ENCODE peak calls at places on chromosomes 5 and 9, in five cellular contexts. K, W, V, A and L are unnamed samples.

GRCh38 chr5:149618581-149619248 is 37.4 kb downstream of the ARHGEF37 start:
- DNase-seq in A (peak), K (no peak), V (peak), W (peak), L (no peak)

GRCh38 chr5:150440948-150441812 is 8.4 kb downstream of the RPS14 start:
- DNase-seq in W (no peak), K (no peak), A (peak), V (no peak), L (no peak)

GRCh38 chr9:124708633-124709032 is 62.5 kb downstream of the NR6A1 start:
- DNase-seq in A (no peak), K (no peak), W (no peak), V (peak), L (no peak)

GRCh38 chr5:78065663-78066062 is 228.8 kb downstream of the AP3B1 start:
- DNase-seq in K (no peak), V (no peak), W (no peak), A (peak), L (no peak)

GRCh38 chr5:132780577-132780976 is 3.5 kb upstream of the SEPTIN8 start:
- DNase-seq in V (no peak), K (no peak), A (no peak), W (no peak), L (no peak)

GRCh38 chr5:67636091-67636490 is 439.5 kb upstream of the CD180 start:
- DNase-seq in W (peak), V (no peak), A (no peak), K (no peak), L (no peak)

GRCh38 chr9:893843-894420 is 52.4 kb downstream of the DMRT1 start:
- DNase-seq in K (peak), W (peak), V (peak), A (peak), L (no peak)

GRCh38 chr5:144374637-144375036 is 204.0 kb downstream of the KCTD16 start:
- DNase-seq in K (no peak), A (no peak), W (no peak), V (no peak), L (no peak)

GRCh38 chr5:175715627-175716522 is 58.0 kb downstream of the HRH2 start:
- DNase-seq in W (no peak), A (no peak), K (no peak), V (no peak), L (no peak)

GRCh38 chr9:125785187-125785840 is 38.1 kb downstream of the PBX3 start:
- DNase-seq in K (no peak), A (no peak), W (no peak), V (no peak), L (no peak)

GRCh38 chr9:114126247-114127060 is 27.4 kb upstream of the KIF12 start:
- DNase-seq in V (no peak), W (no peak), K (no peak), A (no peak), L (no peak)

GRCh38 chr9:137764981-137765380 is 112.6 kb upstream of the CACNA1B start:
- DNase-seq in V (no peak), K (no peak), W (no peak), A (no peak), L (no peak)

GRCh38 chr5:119322948-119323629 is 32.7 kb upstream of the TNFAIP8 start:
- DNase-seq in V (peak), K (no peak), A (peak), W (no peak), L (no peak)

GRCh38 chr5:148374693-148375360 is 8.9 kb upstream of the FBXO38 start:
- DNase-seq in W (no peak), K (no peak), V (peak), A (peak), L (no peak)

GRCh38 chr5:14270212-14270702 is 127.1 kb downstream of the TRIO start:
- DNase-seq in A (peak), K (no peak), W (peak), V (peak), L (peak)

GRCh38 chr5:1517838-1518237 is 5.9 kb downstream of the LPCAT1 start:
- DNase-seq in W (peak), V (no peak), K (no peak), A (no peak), L (peak)

GRCh38 chr9:135826188-135826545 is 81.2 kb downstream of the CAMSAP1 start:
- DNase-seq in A (no peak), W (no peak), K (no peak), V (no peak), L (no peak)

GRCh38 chr5:124453221-124454032 is 293.0 kb downstream of the ZNF608 start:
- DNase-seq in V (peak), K (no peak), A (peak), W (no peak), L (no peak)

GRCh38 chr9:135890190-135890861 is 17.0 kb downstream of the CAMSAP1 start:
- DNase-seq in A (no peak), V (no peak), K (peak), W (no peak), L (no peak)

GRCh38 chr5:88886756-88887741 is 4.1 kb upstream of the MEF2C start:
- DNase-seq in K (no peak), W (no peak), A (no peak), V (no peak), L (no peak)

GRCh38 chr9:110141118-110141797 is 66.7 kb downstream of the C9orf152 start:
- DNase-seq in K (peak), V (peak), W (no peak), A (no peak), L (no peak)

GRCh38 chr9:35688558-35689350 is 971 bp downstream of the TPM2 start:
- DNase-seq in V (peak), K (no peak), W (peak), A (no peak), L (no peak)

GRCh38 chr5:81022688-81023084 is 62.5 kb downstream of the RASGRF2 start:
- DNase-seq in A (no peak), V (no peak), K (no peak), W (no peak), L (no peak)

GRCh38 chr9:81266674-81267073 is 422.7 kb downstream of the TLE1 start:
- DNase-seq in V (peak), K (no peak), A (no peak), W (no peak), L (no peak)

GRCh38 chr5:16507716-16508115 is 42.1 kb upstream of the ZNF622 start:
- DNase-seq in V (no peak), K (no peak), A (no peak), W (no peak), L (no peak)

GRCh38 chr5:62731011-62731410 is 152.4 kb downstream of the LRRC70 start:
- DNase-seq in K (no peak), A (no peak), W (no peak), V (no peak), L (no peak)

GRCh38 chr9:133792721-133793470 is 54.7 kb upstream of the SARDH start:
- DNase-seq in W (peak), V (peak), K (peak), A (peak), L (no peak)

GRCh38 chr5:765948-766631 is 18.4 kb downstream of the ZDHHC11B start:
- DNase-seq in W (peak), A (no peak), V (no peak), K (no peak), L (no peak)

GRCh38 chr9:120435066-120435465 is 144.9 kb downstream of the CDK5RAP2 start:
- DNase-seq in K (no peak), W (no peak), A (no peak), V (peak), L (no peak)

GRCh38 chr9:130720762-130721161 is 27.2 kb downstream of the EXOSC2 start:
- DNase-seq in K (no peak), W (no peak), A (no peak), V (no peak), L (no peak)
- TF ChIP-seq POLR2A in K (no peak), W (no peak), A (no peak), V (no peak), L (no peak)

GRCh38 chr5:58493136-58493535 is 1.9 kb downstream of the GAPT start:
- DNase-seq in K (no peak), V (no peak), W (no peak), A (no peak), L (no peak)

GRCh38 chr5:58496488-58496887 is 5.3 kb downstream of the GAPT start:
- DNase-seq in A (no peak), W (no peak), K (no peak), V (no peak), L (no peak)

GRCh38 chr5:58490397-58491072 is 700 bp upstream of the GAPT start:
- DNase-seq in K (no peak), A (no peak), W (no peak), V (no peak), L (no peak)

GRCh38 chr5:58491216-58491892 is at the start of gene GAPT:
- DNase-seq in V (no peak), A (no peak), W (no peak), K (no peak), L (no peak)
- TF ChIP-seq POLR2A in V (no peak), A (no peak), W (no peak), K (no peak), L (no peak)

DNA sequence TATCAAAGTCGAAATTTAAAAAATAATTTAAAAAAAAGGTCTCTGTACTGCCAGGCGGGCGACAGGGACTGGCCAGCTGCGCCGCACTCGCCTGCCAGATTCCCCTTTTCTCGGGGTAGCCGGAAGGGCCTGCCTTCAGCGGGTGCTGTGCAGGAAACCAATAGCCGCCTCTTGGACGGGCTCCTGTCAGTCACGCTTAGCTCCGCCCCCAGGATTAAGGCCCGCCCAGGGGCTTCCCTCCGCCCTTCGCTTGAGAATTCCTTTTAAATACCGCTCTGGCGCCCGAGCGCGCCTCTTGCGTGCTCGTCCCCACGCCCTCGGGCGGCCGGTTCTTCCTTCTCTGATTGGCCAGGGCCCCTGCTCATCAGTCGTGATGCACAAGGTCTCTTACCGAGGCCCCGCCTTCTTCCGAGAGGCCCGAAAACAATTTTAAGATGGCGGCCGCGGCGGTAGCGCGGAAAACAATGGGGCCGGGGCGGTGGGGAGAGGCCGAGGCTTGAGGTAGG is at the start of gene MAML1:
- DNase-seq in K (peak), V (peak), A (peak), W (peak), L (peak)
- TF ChIP-seq POLR2A in K (no peak), V (peak), A (peak), W (peak), L (peak)

GRCh38 chr9:19229725-19230355 is 653 bp upstream of the DENND4C start:
- DNase-seq in V (no peak), K (no peak), A (no peak), W (no peak), L (no peak)
- TF ChIP-seq POLR2A in V (no peak), K (no peak), A (no peak), W (no peak), L (no peak)

DNA sequence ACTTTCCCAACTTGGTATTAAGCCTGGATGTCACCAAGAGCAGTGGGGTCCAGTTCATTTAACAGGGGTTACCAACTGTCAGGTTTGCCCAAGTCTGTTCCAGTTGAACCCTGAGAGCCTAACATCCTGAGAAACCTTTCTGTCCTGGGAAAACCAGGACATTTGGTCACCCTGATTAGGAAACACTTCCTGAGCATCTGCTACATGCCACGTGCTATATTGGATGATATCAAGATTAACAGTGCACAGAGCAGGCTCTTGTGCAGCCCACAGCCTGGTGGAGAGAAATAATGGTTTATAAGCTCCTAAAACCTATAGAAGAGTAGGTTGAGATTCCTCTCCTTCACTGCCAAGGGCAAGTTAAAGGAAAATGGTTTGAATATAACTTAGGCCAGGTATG is 102.9 kb upstream of the RAD23B start:
- DNase-seq in A (no peak), K (no peak), V (no peak), W (no peak), L (no peak)
- TF ChIP-seq POLR2A in A (no peak), K (no peak), V (no peak), W (no peak), L (no peak)